ENCODE peak calls at places on chromosomes 16 and 17, in eight cellular contexts. C, O, A, I, P, H, W and S are unnamed samples.

GRCh38 chr16:85746431-85747227 is 4.3 kb downstream of the C16orf74 start:
- DNase-seq in C (no peak), O (peak; percentile 44), A (no peak), I (no peak), P (no peak), H (no peak), W (peak; percentile 37), S (no peak)

GRCh38 chr16:89970011-89970410 is 21.5 kb downstream of the DEF8 start:
- DNase-seq in C (no peak), O (no peak), A (no peak), I (no peak), P (no peak), H (peak; percentile 10), W (no peak), S (no peak)

GRCh38 chr16:48081656-48082055 is 74.1 kb downstream of the ABCC12 start:
- DNase-seq in C (no peak), O (peak; percentile 90), A (no peak), I (no peak), P (no peak), H (no peak), W (peak; percentile 76), S (no peak)

GRCh38 chr16:50699345-50700159 is 6.1 kb downstream of the NOD2 start:
- DNase-seq in C (no peak), O (peak; percentile 12), A (no peak), I (peak; percentile 73), P (no peak), H (no peak), W (peak; percentile 31), S (no peak)

GRCh38 chr16:53991181-53992056 is 287.5 kb downstream of the FTO start:
- DNase-seq in C (no peak), O (peak; percentile 75), A (no peak), I (no peak), P (no peak), H (no peak), W (peak; percentile 39), S (no peak)

GRCh38 chr17:65584604-65585521 is 23.4 kb upstream of the AXIN2 start:
- DNase-seq in C (no peak), O (no peak), A (no peak), I (peak; percentile 12), P (no peak), H (no peak), W (no peak), S (no peak)

GRCh38 chr17:58079300-58080033 is 3.8 kb upstream of the DYNLL2 start:
- DNase-seq in C (no peak), O (no peak), A (no peak), I (no peak), P (no peak), H (no peak), W (no peak), S (no peak)

GRCh38 chr16:12262454-12263180 is 286.1 kb downstream of the SNX29 start:
- DNase-seq in C (no peak), O (peak; percentile 29), A (no peak), I (no peak), P (no peak), H (no peak), W (no peak), S (no peak)

GRCh38 chr16:72832640-72833039 is 215.3 kb downstream of the ZFHX3 start:
- DNase-seq in C (peak; percentile 44), O (peak; percentile 70), A (peak; percentile 86), I (peak; percentile 77), P (peak; percentile 29), H (peak; percentile 60), W (peak; percentile 81), S (peak; percentile 69)

GRCh38 chr16:12271006-12271405 is 294.5 kb downstream of the SNX29 start:
- DNase-seq in C (no peak), O (peak; percentile 32), A (peak; percentile 32), I (no peak), P (no peak), H (no peak), W (no peak), S (peak; percentile 33)

GRCh38 chr16:64051826-64052225 is 1070.0 kb downstream of the CDH11 start:
- DNase-seq in C (peak; percentile 15), O (no peak), A (peak; percentile 8), I (no peak), P (no peak), H (no peak), W (peak; percentile 55), S (peak; percentile 39)

GRCh38 chr17:63854709-63855108 is 12.2 kb upstream of the SMARCD2 start:
- DNase-seq in C (no peak), O (no peak), A (no peak), I (no peak), P (no peak), H (no peak), W (no peak), S (no peak)

GRCh38 chr16:1331712-1332617 is 1.5 kb upstream of the BAIAP3 start:
- DNase-seq in C (peak; percentile 93), O (peak; percentile 30), A (peak; percentile 61), I (no peak), P (no peak), H (no peak), W (peak; percentile 84), S (peak; percentile 85)

GRCh38 chr17:82051776-82052637 is at the start of the genes GPS1 and RFNG:
- DNase-seq in C (peak; percentile 83), O (peak; percentile 16), A (peak; percentile 84), I (peak; percentile 89), P (peak; percentile 52), H (peak; percentile 59), W (peak; percentile 48), S (peak; percentile 83)

GRCh38 chr17:3914319-3914685 is 2.0 kb downstream of the P2RX1 start:
- DNase-seq in C (peak; percentile 82), O (no peak), A (no peak), I (no peak), P (no peak), H (no peak), W (no peak), S (no peak)

GRCh38 chr17:50690887-50691549 is 16.7 kb downstream of the ANKRD40 start:
- DNase-seq in C (no peak), O (no peak), A (no peak), I (no peak), P (no peak), H (no peak), W (no peak), S (no peak)

GRCh38 chr16:74623214-74623842 is 16.4 kb upstream of the GLG1 start:
- DNase-seq in C (peak; percentile 18), O (peak; percentile 68), A (no peak), I (no peak), P (peak; percentile 1), H (no peak), W (peak; percentile 78), S (peak; percentile 69)

GRCh38 chr17:82434216-82434565 is 15.8 kb upstream of the OGFOD3 start:
- DNase-seq in C (peak; percentile 56), O (no peak), A (no peak), I (peak; percentile 35), P (no peak), H (no peak), W (no peak), S (no peak)

GRCh38 chr17:13421581-13421980 is 180.1 kb downstream of the HS3ST3A1 start:
- DNase-seq in C (no peak), O (no peak), A (no peak), I (no peak), P (no peak), H (no peak), W (no peak), S (no peak)

GRCh38 chr17:76797441-76797840 is 59.5 kb downstream of the MFSD11 start:
- DNase-seq in C (no peak), O (no peak), A (no peak), I (no peak), P (no peak), H (no peak), W (no peak), S (no peak)

GRCh38 chr16:69105501-69106361 is at the start of gene HAS3:
- DNase-seq in C (peak; percentile 55), O (peak; percentile 48), A (peak; percentile 67), I (peak; percentile 49), P (no peak), H (no peak), W (peak; percentile 67), S (peak; percentile 83)